ENCODE peak calls at places on chromosomes 12 and 14, in four cellular contexts. F is WTC11, A is K562, I is SK-N-SH. P is an unnamed sample.

GRCh38 chr14:104118006-104118844 is 20.2 kb upstream of the KIF26A start:
- DNase-seq in F (peak; percentile 13), A (no peak), I (peak; percentile 22), P (peak; percentile 53)

GRCh38 chr12:64193045-64193444 is 29.1 kb downstream of the KICS2 start:
- DNase-seq in F (no peak), A (no peak), I (no peak), P (no peak)

GRCh38 chr12:72271741-72272661 is at the start of gene TRHDE:
- DNase-seq in F (peak; percentile 64), A (no peak), I (peak; percentile 61), P (no peak)

GRCh38 chr12:56679834-56680575 is 8.1 kb downstream of the PTGES3 start:
- DNase-seq in F (peak; percentile 5), A (no peak), I (no peak), P (no peak)

GRCh38 chr14:68369289-68369925 is 423.5 kb downstream of the ZFP36L1 start:
- DNase-seq in F (no peak), A (no peak), I (no peak), P (no peak)

GRCh38 chr14:105388110-105388951 is 10.0 kb upstream of the TEX22 start:
- DNase-seq in F (no peak), A (no peak), I (no peak), P (no peak)

GRCh38 chr14:95185452-95186392 is 28.4 kb upstream of the DICER1 start:
- DNase-seq in F (no peak), A (peak; percentile 24), I (no peak), P (no peak)

GRCh38 chr12:75545636-75546035 is 34.2 kb upstream of the KRR1 start:
- DNase-seq in F (no peak), A (no peak), I (no peak), P (no peak)

GRCh38 chr14:96754845-96755184 is 42.4 kb upstream of the VRK1 start:
- DNase-seq in F (peak; percentile 36), A (no peak), I (no peak), P (no peak)

GRCh38 chr14:45177081-45177480 is 41.4 kb downstream of the FANCM start:
- DNase-seq in F (no peak), A (no peak), I (no peak), P (no peak)

GRCh38 chr14:21558703-21559063 is 21.2 kb downstream of the OR10G3 start:
- DNase-seq in F (no peak), A (no peak), I (no peak), P (no peak)

GRCh38 chr14:78440351-78440750 is 270.2 kb downstream of the NRXN3 start:
- DNase-seq in F (no peak), A (no peak), I (no peak), P (no peak)

GRCh38 chr14:81517798-81518398 is 15.8 kb downstream of the SEL1L start:
- DNase-seq in F (no peak), A (no peak), I (no peak), P (no peak)

GRCh38 chr12:104044158-104044557 is 5.8 kb downstream of the GLT8D2 start:
- DNase-seq in F (no peak), A (no peak), I (no peak), P (no peak)

GRCh38 chr14:92316937-92317336 is 6.0 kb upstream of the SLC24A4 start:
- DNase-seq in F (no peak), A (no peak), I (no peak), P (no peak)

GRCh38 chr14:50475460-50475859 is 56.9 kb downstream of the MAP4K5 start:
- DNase-seq in F (no peak), A (no peak), I (no peak), P (no peak)

GRCh38 chr12:2902287-2902880 is 11.7 kb downstream of the TULP3 start:
- DNase-seq in F (no peak), A (no peak), I (peak; percentile 68), P (no peak)

GRCh38 chr14:68711551-68712437 is 81.1 kb downstream of the ZFP36L1 start:
- DNase-seq in F (no peak), A (no peak), I (no peak), P (no peak)

GRCh38 chr14:54681819-54682261 is 114.9 kb downstream of the SAMD4A start:
- DNase-seq in F (no peak), A (no peak), I (peak; percentile 55), P (no peak)

GRCh38 chr12:71415336-71416231 is 24.0 kb upstream of the LGR5 start:
- DNase-seq in F (no peak), A (peak; percentile 48), I (peak; percentile 68), P (no peak)

GRCh38 chr12:52657305-52657902 is 5.4 kb upstream of the KRT2 start:
- DNase-seq in F (no peak), A (peak; percentile 26), I (no peak), P (no peak)

DNA sequence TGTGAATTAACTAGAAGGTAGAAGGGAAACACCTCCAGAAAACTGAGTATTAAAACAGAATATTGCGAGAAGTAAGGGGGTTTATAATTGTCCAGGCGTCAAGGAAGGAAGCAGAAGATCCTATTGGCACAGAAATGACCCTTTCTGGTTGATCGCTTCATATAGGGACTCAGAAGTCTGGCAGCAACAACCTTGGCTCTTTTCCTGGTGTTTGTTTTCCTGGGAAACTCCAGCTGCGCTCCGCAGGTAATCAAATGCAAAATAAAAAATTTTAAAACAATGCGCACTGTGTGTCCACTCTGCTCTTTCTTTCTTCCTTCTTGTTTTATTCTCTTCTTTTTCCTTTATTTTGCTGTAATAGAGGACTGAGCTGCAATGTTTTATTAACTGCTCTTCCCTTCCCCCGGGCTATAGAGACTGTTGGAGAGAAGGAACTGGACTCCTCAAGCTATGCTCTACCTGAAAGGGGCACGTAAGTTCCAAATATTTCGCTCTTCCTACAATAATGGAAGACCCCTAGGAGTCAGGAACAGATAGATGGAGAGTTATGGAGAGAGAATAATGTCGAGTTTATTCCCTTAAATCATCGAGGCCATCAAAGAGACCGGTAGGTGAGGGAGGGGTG is 737 bp downstream of the SPX start:
- DNase-seq in F (no peak), A (no peak), I (no peak), P (no peak)
- TF ChIP-seq TEAD4 in F (no peak), A (no peak), I (no peak), P (no peak)

GRCh38 chr12:111446044-111446581 is 40.4 kb downstream of the SH2B3 start:
- DNase-seq in F (peak; percentile 64), A (no peak), I (peak; percentile 76), P (no peak)
- TF ChIP-seq TEAD4 in F (no peak), A (no peak), I (no peak), P (no peak)

GRCh38 chr14:98984027-98984718 is 287.8 kb downstream of the BCL11B start:
- DNase-seq in F (no peak), A (no peak), I (no peak), P (no peak)
- TF ChIP-seq TEAD4 in F (no peak), A (no peak), I (no peak), P (no peak)

DNA sequence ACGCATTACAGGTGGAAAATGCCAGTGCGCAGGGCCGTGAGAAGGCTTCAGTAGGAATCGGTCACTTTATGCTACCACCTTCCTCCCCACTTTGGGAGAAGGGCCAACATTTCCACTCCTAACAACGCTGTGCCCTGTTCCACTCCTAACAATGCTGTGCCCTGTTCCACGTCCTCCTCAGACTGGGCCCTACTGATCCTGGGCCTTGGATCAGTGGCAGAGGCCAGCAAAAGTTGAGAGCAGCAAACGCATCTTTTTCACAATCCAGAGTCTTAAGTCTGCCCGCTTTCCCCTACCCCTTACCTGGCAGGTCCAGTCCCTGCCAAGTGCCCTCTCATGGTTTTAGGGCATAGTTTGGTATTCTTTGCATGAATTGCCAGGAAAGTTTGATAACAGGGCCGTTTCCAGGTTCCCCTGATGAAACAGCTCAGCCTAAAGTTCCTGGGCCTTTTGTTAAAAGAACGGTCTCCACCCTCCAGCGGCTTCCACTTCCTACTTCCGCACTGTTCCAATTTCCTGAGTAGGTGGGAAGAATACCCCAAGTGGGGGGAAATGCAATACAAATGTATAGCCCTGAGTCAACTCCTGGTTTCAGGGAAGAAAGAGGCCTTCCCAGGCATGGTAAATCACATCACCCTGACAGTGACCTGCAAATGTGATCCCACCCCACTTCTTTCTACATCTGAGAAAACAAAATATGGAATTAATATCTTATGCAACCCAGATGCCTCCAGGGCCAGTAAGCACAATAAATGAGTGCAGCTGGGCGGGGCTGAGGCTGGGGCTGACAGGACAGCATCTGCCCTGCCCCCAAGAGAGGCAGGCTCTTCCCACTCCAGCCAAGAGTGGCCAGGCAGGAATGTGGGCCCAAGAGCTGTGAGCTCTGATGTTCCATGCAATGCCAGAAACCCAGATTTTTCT is 15.0 kb downstream of the KCTD10 start:
- DNase-seq in F (peak; percentile 29), A (peak; percentile 45), I (peak; percentile 78), P (no peak)
- TF ChIP-seq TEAD4 in F (no peak), A (no peak), I (peak; percentile 70), P (peak; percentile 54)

GRCh38 chr14:65639216-65639615 is 226.7 kb downstream of the FUT8 start:
- DNase-seq in F (no peak), A (no peak), I (no peak), P (no peak)
- TF ChIP-seq TEAD4 in F (no peak), A (no peak), I (no peak), P (no peak)

DNA sequence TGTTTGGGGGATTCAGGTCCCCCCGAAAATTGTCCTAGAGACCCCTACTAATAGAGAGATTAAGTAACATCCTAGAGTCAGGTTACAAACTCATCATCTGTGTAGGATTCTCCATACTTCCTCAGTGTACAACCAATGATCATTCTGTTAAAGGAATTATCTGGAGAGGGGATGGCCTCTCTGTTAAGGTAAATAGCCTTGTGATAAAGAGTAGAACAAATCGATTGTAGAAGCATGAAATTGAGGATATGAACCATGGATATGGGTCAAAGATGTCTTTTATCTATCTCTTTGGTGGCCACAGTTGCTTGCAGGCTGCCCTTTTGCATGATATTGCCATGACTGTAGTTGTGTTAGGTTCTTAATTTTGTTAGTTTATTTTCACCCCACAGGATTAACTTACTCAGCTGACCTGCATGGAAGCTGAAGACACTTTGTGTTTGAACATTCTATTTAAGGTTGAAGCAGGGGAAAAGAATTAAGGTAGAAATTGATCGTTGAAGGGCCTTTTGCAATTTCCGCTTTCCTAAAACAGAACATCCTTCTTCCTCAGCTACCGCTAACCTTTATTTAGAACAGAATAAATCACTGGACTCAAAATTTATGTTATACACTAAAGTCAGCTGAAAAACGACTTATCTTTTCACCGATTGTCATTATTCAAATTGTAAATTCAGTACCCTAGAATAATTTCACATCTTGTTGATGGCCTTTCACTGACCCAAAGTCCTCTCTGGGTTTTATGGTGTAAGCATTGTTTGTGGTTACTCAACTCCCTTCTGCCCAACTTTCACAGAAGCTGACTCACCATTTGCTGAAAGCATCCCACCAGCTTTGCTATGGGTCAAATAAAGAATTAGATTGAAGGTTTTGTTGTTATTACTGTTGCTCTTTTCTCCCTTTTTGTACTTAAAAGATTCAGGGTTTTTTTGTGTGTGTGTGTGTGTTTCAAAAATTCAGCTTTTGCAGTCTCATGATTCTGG is 52.3 kb downstream of the IRAK3 start:
- DNase-seq in F (no peak), A (no peak), I (no peak), P (no peak)
- TF ChIP-seq TEAD4 in F (no peak), A (no peak), I (no peak), P (no peak)